ENCODE peak calls at places on chromosome 2, in seven cellular contexts. One of them, this sample, is unnamed.

GRCh38 chr2:69693472-69694450 is 48.2 kb upstream of the ANXA4 start:
- DNase-seq in hippocampal formation: no peak
- DNase-seq in NCI-H524: no peak
- DNase-seq in M059J: no peak
- DNase-seq in NAMALWA: peak
- DNase-seq in aorta: no peak
- DNase-seq in posterior cingulate gyrus: no peak
- DNase-seq in this sample: no peak

GRCh38 chr2:180980943-180981898 is 816 bp downstream of the UBE2E3 start:
- DNase-seq in hippocampal formation: peak
- DNase-seq in NCI-H524: peak
- DNase-seq in M059J: peak
- DNase-seq in NAMALWA: peak
- DNase-seq in aorta: peak
- DNase-seq in posterior cingulate gyrus: peak
- DNase-seq in this sample: peak

GRCh38 chr2:164911832-164912231 is 43.5 kb downstream of the SLC38A11 start:
- DNase-seq in hippocampal formation: no peak
- DNase-seq in NCI-H524: no peak
- DNase-seq in M059J: no peak
- DNase-seq in NAMALWA: no peak
- DNase-seq in aorta: no peak
- DNase-seq in posterior cingulate gyrus: no peak
- DNase-seq in this sample: no peak

GRCh38 chr2:11665028-11665427 is 5.0 kb downstream of the NTSR2 start:
- DNase-seq in hippocampal formation: no peak
- DNase-seq in NCI-H524: no peak
- DNase-seq in M059J: no peak
- DNase-seq in NAMALWA: no peak
- DNase-seq in aorta: no peak
- DNase-seq in posterior cingulate gyrus: no peak
- DNase-seq in this sample: no peak

GRCh38 chr2:230925879-230926765 is 1.1 kb upstream of the GPR55 start:
- DNase-seq in hippocampal formation: no peak
- DNase-seq in NCI-H524: no peak
- DNase-seq in M059J: no peak
- DNase-seq in NAMALWA: peak
- DNase-seq in aorta: no peak
- DNase-seq in posterior cingulate gyrus: no peak
- DNase-seq in this sample: no peak

GRCh38 chr2:120512321-120512710 is 166.4 kb downstream of the INHBB start:
- DNase-seq in hippocampal formation: no peak
- DNase-seq in NCI-H524: no peak
- DNase-seq in M059J: no peak
- DNase-seq in NAMALWA: no peak
- DNase-seq in aorta: peak
- DNase-seq in posterior cingulate gyrus: no peak
- DNase-seq in this sample: no peak

GRCh38 chr2:168944065-168944464 is 43.0 kb downstream of the G6PC2 start:
- DNase-seq in hippocampal formation: no peak
- DNase-seq in NCI-H524: no peak
- DNase-seq in M059J: no peak
- DNase-seq in NAMALWA: peak
- DNase-seq in aorta: no peak
- DNase-seq in posterior cingulate gyrus: no peak
- DNase-seq in this sample: no peak

GRCh38 chr2:45869165-45869501 is 217.7 kb downstream of the PRKCE start:
- DNase-seq in hippocampal formation: no peak
- DNase-seq in NCI-H524: no peak
- DNase-seq in M059J: peak
- DNase-seq in NAMALWA: no peak
- DNase-seq in aorta: no peak
- DNase-seq in posterior cingulate gyrus: no peak
- DNase-seq in this sample: no peak

GRCh38 chr2:198141726-198142125 is 337.3 kb downstream of the PLCL1 start:
- DNase-seq in hippocampal formation: no peak
- DNase-seq in NCI-H524: no peak
- DNase-seq in M059J: no peak
- DNase-seq in NAMALWA: no peak
- DNase-seq in aorta: no peak
- DNase-seq in posterior cingulate gyrus: no peak
- DNase-seq in this sample: no peak

GRCh38 chr2:222819722-222820333 is 41.0 kb upstream of the ACSL3 start:
- DNase-seq in hippocampal formation: no peak
- DNase-seq in NCI-H524: no peak
- DNase-seq in M059J: peak
- DNase-seq in NAMALWA: no peak
- DNase-seq in aorta: no peak
- DNase-seq in posterior cingulate gyrus: no peak
- DNase-seq in this sample: peak

GRCh38 chr2:17520761-17521160 is 2.5 kb upstream of the RAD51AP2 start:
- DNase-seq in hippocampal formation: no peak
- DNase-seq in NCI-H524: no peak
- DNase-seq in M059J: no peak
- DNase-seq in NAMALWA: no peak
- DNase-seq in aorta: no peak
- DNase-seq in posterior cingulate gyrus: no peak
- DNase-seq in this sample: no peak

GRCh38 chr2:27148801-27149439 is at the start of gene TCF23:
- DNase-seq in hippocampal formation: no peak
- DNase-seq in NCI-H524: no peak
- DNase-seq in M059J: no peak
- DNase-seq in NAMALWA: no peak
- DNase-seq in aorta: peak
- DNase-seq in posterior cingulate gyrus: no peak
- DNase-seq in this sample: no peak

GRCh38 chr2:81894451-81894990 is 1590.0 kb upstream of the LRRTM1 start:
- DNase-seq in hippocampal formation: no peak
- DNase-seq in NCI-H524: peak
- DNase-seq in M059J: peak
- DNase-seq in NAMALWA: no peak
- DNase-seq in aorta: no peak
- DNase-seq in posterior cingulate gyrus: no peak
- DNase-seq in this sample: peak

GRCh38 chr2:203706403-203706802 is at the start of gene CD28:
- DNase-seq in hippocampal formation: no peak
- DNase-seq in NCI-H524: no peak
- DNase-seq in M059J: peak
- DNase-seq in NAMALWA: peak
- DNase-seq in aorta: peak
- DNase-seq in posterior cingulate gyrus: no peak
- DNase-seq in this sample: no peak

This sample was measured in GM04504.